ENCODE peak calls at places on chromosomes 4 and X, in ten cellular contexts. F is hepatocyte; W is lung; D is fibroblast of mammary gland; H is tibial nerve; T is foreskin fibroblast; U is left lung; A is GM12878; M is activated CD8-positive, alpha-beta T cell treated with anti-CD3 and anti-CD28 coated beads for 36 hours; I is fibroblast of pulmonary artery. V is an unnamed sample.

GRCh38 chrX:75786290-75786689 is 1.2 kb upstream of the MAGEE2 start:
- DNase-seq in F (no peak), W (no peak), D (no peak), H (no peak), T (no peak), U (no peak), A (no peak), M (no peak), I (no peak), V (no peak)

GRCh38 chrX:137430984-137431475 is 134.9 kb upstream of the ZIC3 start:
- DNase-seq in F (no peak), W (no peak), D (no peak), H (no peak), T (no peak), U (no peak), A (no peak), M (no peak), I (no peak), V (no peak)

GRCh38 chr4:150828159-150828558 is 186.9 kb downstream of the LRBA start:
- DNase-seq in F (no peak), W (no peak), D (no peak), H (no peak), T (no peak), U (no peak), A (peak), M (peak), I (no peak), V (no peak)

GRCh38 chr4:145178740-145179139 is 1.6 kb downstream of the OTUD4 start:
- DNase-seq in F (no peak), W (no peak), D (no peak), H (no peak), T (no peak), U (no peak), A (no peak), M (peak), I (no peak), V (no peak)

GRCh38 chr4:73731968-73732610 is 8.3 kb upstream of the CXCL8 start:
- DNase-seq in F (no peak), W (peak), D (no peak), H (peak), T (peak), U (no peak), A (no peak), M (no peak), I (no peak), V (peak)

GRCh38 chr4:147076179-147076578 is 130.5 kb upstream of the TTC29 start:
- DNase-seq in F (peak), W (no peak), D (peak), H (no peak), T (no peak), U (no peak), A (no peak), M (no peak), I (peak), V (no peak)

GRCh38 chr4:101958547-101958946 is 168.0 kb downstream of the BANK1 start:
- DNase-seq in F (no peak), W (no peak), D (no peak), H (no peak), T (no peak), U (no peak), A (no peak), M (no peak), I (no peak), V (no peak)

GRCh38 chr4:88147799-88148217 is 10.6 kb downstream of the ABCG2 start:
- DNase-seq in F (peak), W (no peak), D (no peak), H (no peak), T (no peak), U (no peak), A (no peak), M (no peak), I (no peak), V (no peak)

GRCh38 chr4:185379326-185380295 is 16.1 kb downstream of the LRP2BP start:
- DNase-seq in F (no peak), W (no peak), D (no peak), H (no peak), T (no peak), U (no peak), A (no peak), M (no peak), I (no peak), V (no peak)

GRCh38 chr4:177118596-177118995 is 191.1 kb upstream of the NEIL3 start:
- DNase-seq in F (no peak), W (no peak), D (peak), H (peak), T (peak), U (no peak), A (no peak), M (no peak), I (peak), V (no peak)

GRCh38 chr4:17475481-17475880 is 36.4 kb downstream of the QDPR start:
- DNase-seq in F (no peak), W (no peak), D (peak), H (no peak), T (peak), U (no peak), A (no peak), M (no peak), I (peak), V (no peak)

GRCh38 chrX:106201502-106202178 is 33.5 kb downstream of the PWWP3B start:
- DNase-seq in F (no peak), W (no peak), D (no peak), H (no peak), T (no peak), U (no peak), A (no peak), M (no peak), I (no peak), V (no peak)

GRCh38 chr4:150140774-150141400 is 62.6 kb downstream of the DCLK2 start:
- DNase-seq in F (no peak), W (no peak), D (peak), H (no peak), T (peak), U (no peak), A (no peak), M (no peak), I (peak), V (no peak)

GRCh38 chr4:184386271-184386781 is 88.0 kb downstream of the IRF2 start:
- DNase-seq in F (peak), W (no peak), D (no peak), H (no peak), T (no peak), U (no peak), A (no peak), M (no peak), I (no peak), V (no peak)

GRCh38 chr4:73822389-73822788 is 14.1 kb upstream of the CXCL6 start:
- DNase-seq in F (no peak), W (no peak), D (peak), H (no peak), T (peak), U (no peak), A (no peak), M (no peak), I (no peak), V (no peak)

GRCh38 chr4:41550308-41550707 is 12.4 kb downstream of the LIMCH1 start:
- DNase-seq in F (no peak), W (no peak), D (no peak), H (no peak), T (no peak), U (no peak), A (no peak), M (no peak), I (peak), V (no peak)

GRCh38 chrX:53637479-53637878 is 49.0 kb downstream of the HUWE1 start:
- DNase-seq in F (no peak), W (no peak), D (no peak), H (no peak), T (no peak), U (no peak), A (no peak), M (no peak), I (no peak), V (no peak)

GRCh38 chr4:102429553-102429952 is 71.6 kb upstream of the NFKB1 start:
- DNase-seq in F (no peak), W (no peak), D (peak), H (no peak), T (peak), U (no peak), A (no peak), M (no peak), I (peak), V (no peak)

GRCh38 chrX:39672405-39672804 is 425.4 kb downstream of the BCOR start:
- DNase-seq in F (no peak), W (no peak), D (no peak), H (no peak), T (no peak), U (no peak), A (no peak), M (no peak), I (no peak), V (no peak)

GRCh38 chrX:2609431-2610238 is 81.5 kb upstream of the CD99 start:
- DNase-seq in F (no peak), W (no peak), D (peak), H (no peak), T (no peak), U (no peak), A (no peak), M (no peak), I (peak), V (no peak)

GRCh38 chr4:15149842-15150592 is 147.7 kb downstream of the CPEB2 start:
- DNase-seq in F (peak), W (peak), D (peak), H (peak), T (peak), U (peak), A (peak), M (no peak), I (peak), V (peak)

GRCh38 chr4:74805601-74806000 is 11.3 kb upstream of the BTC start:
- DNase-seq in F (no peak), W (no peak), D (peak), H (no peak), T (peak), U (no peak), A (no peak), M (no peak), I (peak), V (no peak)

GRCh38 chr4:62644372-62644771 is 1444.2 kb downstream of the ADGRL3 start:
- DNase-seq in F (peak), W (no peak), D (peak), H (no peak), T (no peak), U (no peak), A (no peak), M (peak), I (peak), V (no peak)

GRCh38 chrX:103727115-103727514 is 16.4 kb downstream of the TMEM31 start:
- DNase-seq in F (no peak), W (no peak), D (no peak), H (no peak), T (no peak), U (no peak), A (no peak), M (no peak), I (no peak), V (no peak)

GRCh38 chrX:13216139-13216538 is 103.7 kb downstream of the ATXN3L start:
- DNase-seq in F (no peak), W (no peak), D (peak), H (no peak), T (no peak), U (no peak), A (no peak), M (no peak), I (peak), V (no peak)

GRCh38 chr4:122584517-122584916 is 36.3 kb downstream of the IL21 start:
- DNase-seq in F (no peak), W (no peak), D (peak), H (no peak), T (peak), U (no peak), A (no peak), M (no peak), I (peak), V (no peak)

GRCh38 chr4:180058731-180059215 is 2184.4 kb upstream of the TENM3 start:
- DNase-seq in F (peak), W (peak), D (peak), H (no peak), T (no peak), U (no peak), A (no peak), M (peak), I (peak), V (no peak)

GRCh38 chr4:10554694-10555093 is 97.5 kb upstream of the ZNF518B start:
- DNase-seq in F (peak), W (peak), D (peak), H (peak), T (peak), U (no peak), A (peak), M (peak), I (peak), V (no peak)

GRCh38 chrX:39688576-39689373 is 409.0 kb downstream of the BCOR start:
- DNase-seq in F (peak), W (peak), D (no peak), H (peak), T (peak), U (peak), A (no peak), M (peak), I (peak), V (no peak)

GRCh38 chr4:88211473-88212252 is 53.2 kb upstream of the ABCG2 start:
- DNase-seq in F (peak), W (peak), D (peak), H (peak), T (peak), U (no peak), A (no peak), M (peak), I (peak), V (no peak)

GRCh38 chrX:2385224-2385623 is 115.6 kb downstream of the DHRSX start:
- DNase-seq in F (no peak), W (no peak), D (peak), H (no peak), T (peak), U (no peak), A (no peak), M (no peak), I (peak), V (no peak)

GRCh38 chr4:135575041-135575440 is 1373.5 kb upstream of the PABPC4L start:
- DNase-seq in F (no peak), W (no peak), D (no peak), H (no peak), T (no peak), U (no peak), A (no peak), M (no peak), I (no peak), V (no peak)

GRCh38 chr4:26131053-26131452 is 189.8 kb upstream of the RBPJ start:
- DNase-seq in F (no peak), W (no peak), D (no peak), H (no peak), T (no peak), U (no peak), A (no peak), M (no peak), I (no peak), V (no peak)

GRCh38 chr4:72286185-72286584 is 254.4 kb downstream of the NPFFR2 start:
- DNase-seq in F (peak), W (no peak), D (peak), H (no peak), T (no peak), U (no peak), A (no peak), M (no peak), I (peak), V (no peak)

GRCh38 chr4:98046665-98047064 is 96.6 kb downstream of the STPG2 start:
- DNase-seq in F (no peak), W (no peak), D (no peak), H (no peak), T (no peak), U (no peak), A (no peak), M (no peak), I (no peak), V (no peak)

GRCh38 chr4:1402516-1403101 is 3.6 kb downstream of the NKX1-1 start:
- DNase-seq in F (peak), W (no peak), D (no peak), H (no peak), T (no peak), U (peak), A (no peak), M (no peak), I (no peak), V (no peak)

GRCh38 chr4:42152507-42153504 is at the start of gene BEND4:
- DNase-seq in F (no peak), W (no peak), D (peak), H (no peak), T (no peak), U (no peak), A (no peak), M (peak), I (no peak), V (no peak)

GRCh38 chr4:130985371-130985770 is 1889.4 kb downstream of the C4orf33 start:
- DNase-seq in F (no peak), W (no peak), D (no peak), H (no peak), T (no peak), U (no peak), A (no peak), M (no peak), I (no peak), V (no peak)

GRCh38 chrX:47232803-47233332 is at the start of gene USP11:
- DNase-seq in F (peak), W (peak), D (peak), H (no peak), T (peak), U (no peak), A (no peak), M (peak), I (peak), V (no peak)

GRCh38 chr4:6197433-6198174 is 2.7 kb downstream of the JAKMIP1 start:
- DNase-seq in F (no peak), W (no peak), D (no peak), H (no peak), T (no peak), U (no peak), A (no peak), M (no peak), I (no peak), V (no peak)
- TF ChIP-seq CTCF in F (no peak), W (no peak), D (no peak), H (no peak), T (no peak), U (no peak), A (no peak), M (no peak), I (no peak), V (no peak)

GRCh38 chr4:8176547-8177399 is 18.2 kb upstream of the ABLIM2 start:
- DNase-seq in F (peak), W (no peak), D (peak), H (no peak), T (peak), U (peak), A (no peak), M (peak), I (peak), V (peak)
- TF ChIP-seq CTCF in F (peak), W (peak), D (peak), H (peak), T (peak), U (peak), A (peak), M (peak), I (peak), V (peak)

GRCh38 chr4:84995386-84995785 is 28.9 kb upstream of the WDFY3 start:
- DNase-seq in F (no peak), W (no peak), D (no peak), H (no peak), T (no peak), U (no peak), A (no peak), M (no peak), I (no peak), V (no peak)

GRCh38 chr4:84994280-84994679 is 27.8 kb upstream of the WDFY3 start:
- DNase-seq in F (no peak), W (no peak), D (peak), H (no peak), T (no peak), U (no peak), A (no peak), M (no peak), I (peak), V (no peak)
- TF ChIP-seq CTCF in F (no peak), W (no peak), D (no peak), H (no peak), T (no peak), U (no peak), A (no peak), M (no peak), I (no peak), V (no peak)

DNA sequence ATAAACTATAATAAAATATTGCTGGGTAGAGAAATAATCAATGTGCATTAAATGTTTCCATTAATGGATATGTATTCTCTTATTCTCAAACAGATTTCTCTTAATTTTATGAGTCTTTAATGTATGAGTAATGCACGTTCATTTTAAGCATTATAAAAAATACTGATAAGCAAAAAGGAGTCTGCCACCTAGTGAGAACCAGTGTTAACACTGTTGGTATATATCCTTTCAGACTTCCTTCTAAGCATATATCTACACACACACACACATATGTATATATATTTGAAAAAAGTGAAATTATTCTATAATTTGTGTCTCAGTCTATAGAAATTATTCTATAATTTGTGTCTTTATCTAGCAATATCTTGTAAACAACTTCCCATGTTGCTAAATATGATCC is 49.9 kb upstream of the MTMR1 start:
- DNase-seq in F (no peak), W (no peak), D (peak), H (no peak), T (no peak), U (no peak), A (no peak), M (no peak), I (peak), V (no peak)
- TF ChIP-seq CTCF in F (peak), W (no peak), D (peak), H (no peak), T (no peak), U (no peak), A (no peak), M (peak), I (peak), V (no peak)

GRCh38 chr4:12411072-12411471 is 982.4 kb upstream of the HS3ST1 start:
- DNase-seq in F (no peak), W (no peak), D (peak), H (no peak), T (no peak), U (no peak), A (no peak), M (no peak), I (peak), V (no peak)

GRCh38 chr4:12414181-12414812 is 985.6 kb upstream of the HS3ST1 start:
- DNase-seq in F (no peak), W (no peak), D (no peak), H (no peak), T (no peak), U (no peak), A (no peak), M (no peak), I (no peak), V (no peak)

DNA sequence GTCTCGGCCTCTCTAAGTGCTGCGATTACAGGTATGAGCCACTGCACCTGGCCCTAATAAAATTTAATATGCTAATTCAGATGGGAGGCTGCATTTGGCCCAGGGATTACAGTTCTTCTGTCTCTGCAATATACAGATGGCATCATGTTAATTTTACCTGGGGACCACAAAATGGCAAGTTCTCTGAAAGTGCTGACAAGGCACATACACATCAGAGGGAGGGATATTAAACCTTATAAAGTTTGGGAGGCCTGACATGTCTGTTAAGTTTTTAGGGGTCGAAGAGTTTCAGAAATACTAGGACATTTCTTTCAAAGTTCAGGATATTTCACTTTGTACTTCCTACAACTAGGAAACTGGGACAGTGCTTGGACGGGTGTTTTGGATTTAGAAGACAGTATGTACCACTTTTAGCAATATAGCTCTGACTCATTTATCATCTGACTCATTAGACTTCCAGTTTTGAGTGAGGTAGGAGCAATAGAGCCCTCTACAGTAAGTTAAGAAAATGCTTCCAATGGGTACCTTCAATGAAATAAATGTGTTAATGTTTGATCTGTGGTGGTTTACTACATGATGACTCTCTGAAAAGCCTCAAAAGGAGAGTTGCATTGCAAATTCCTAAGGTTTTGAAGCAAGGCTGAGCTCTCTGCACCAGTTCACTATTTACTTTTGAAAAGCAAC is 981.0 kb upstream of the HS3ST1 start:
- DNase-seq in F (peak), W (no peak), D (peak), H (no peak), T (no peak), U (no peak), A (no peak), M (no peak), I (peak), V (no peak)
- TF ChIP-seq CTCF in F (peak), W (no peak), D (peak), H (no peak), T (no peak), U (no peak), A (no peak), M (no peak), I (peak), V (no peak)

DNA sequence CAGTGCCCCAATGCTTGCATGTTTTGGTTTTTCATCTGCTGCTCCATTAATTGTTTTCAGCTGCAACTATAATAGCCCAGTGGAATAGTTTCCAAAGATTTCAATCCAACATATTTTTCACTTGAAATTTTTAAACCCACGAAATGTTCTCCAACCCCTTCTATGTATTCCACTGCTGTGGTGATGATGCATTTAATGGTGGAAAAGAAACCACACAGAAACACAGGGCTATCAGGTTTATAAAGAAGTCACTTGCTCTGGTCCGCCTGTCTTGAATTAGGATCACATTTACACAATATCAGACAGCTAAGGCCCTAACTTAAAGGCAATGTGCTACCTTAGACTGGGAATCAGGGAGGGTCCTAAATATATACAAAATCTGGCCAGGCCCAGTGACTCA is 35.0 kb downstream of the OPHN1 start:
- DNase-seq in F (no peak), W (no peak), D (peak), H (no peak), T (no peak), U (no peak), A (no peak), M (no peak), I (no peak), V (no peak)
- TF ChIP-seq CTCF in F (no peak), W (no peak), D (no peak), H (no peak), T (no peak), U (no peak), A (no peak), M (no peak), I (no peak), V (no peak)